ENCODE peak calls at places on chromosomes 11 and 22, in six cellular contexts. X, Q, D, U, K and E are unnamed samples.

GRCh38 chr11:83537131-83537610 is 251.0 kb upstream of the CCDC90B start:
- DNase-seq in K (no peak), D (no peak), X (no peak), Q (no peak), U (no peak), E (no peak)

GRCh38 chr11:16184588-16184987 is 171.8 kb downstream of the SOX6 start:
- DNase-seq in Q (no peak), X (peak), D (no peak), K (peak), U (no peak), E (no peak)

GRCh38 chr22:40054486-40054885 is 59.7 kb downstream of the FAM83F start:
- DNase-seq in U (no peak), X (no peak), K (no peak), D (no peak), Q (no peak), E (no peak)

GRCh38 chr11:97019305-97019704 is 629.5 kb downstream of the JRKL start:
- DNase-seq in U (no peak), X (no peak), D (no peak), Q (no peak), K (no peak), E (no peak)

GRCh38 chr11:60838132-60838531 is 3.8 kb upstream of the CCDC86 start:
- DNase-seq in Q (peak), D (peak), X (no peak), K (peak), U (peak), E (peak)

GRCh38 chr11:65553301-65554001 is 4.7 kb downstream of the LTBP3 start:
- DNase-seq in D (peak), K (no peak), X (no peak), U (peak), Q (no peak), E (peak)

GRCh38 chr11:130519128-130519932 is 70.9 kb downstream of the ADAMTS15 start:
- DNase-seq in D (no peak), K (no peak), U (no peak), Q (no peak), X (no peak), E (no peak)

GRCh38 chr22:44920183-44920582 is 89.6 kb downstream of the PHF21B start:
- DNase-seq in D (no peak), K (no peak), X (no peak), U (no peak), Q (no peak), E (no peak)

GRCh38 chr11:18368236-18368635 is 26.1 kb upstream of the LDHA start:
- DNase-seq in Q (no peak), X (peak), U (no peak), D (no peak), K (peak), E (no peak)

GRCh38 chr11:131759140-131759539 is 388.7 kb downstream of the NTM start:
- DNase-seq in U (no peak), D (no peak), K (no peak), X (no peak), Q (no peak), E (no peak)

GRCh38 chr11:32983506-32983905 is 32.2 kb upstream of the DEPDC7 start:
- DNase-seq in X (no peak), D (no peak), Q (no peak), K (no peak), U (no peak), E (no peak)

GRCh38 chr11:65547446-65548125 is 10.6 kb downstream of the LTBP3 start:
- DNase-seq in X (no peak), U (no peak), D (no peak), K (no peak), Q (no peak), E (no peak)

GRCh38 chr22:38696606-38697005 is 4.1 kb downstream of the JOSD1 start:
- DNase-seq in X (peak), D (no peak), K (peak), Q (peak), U (peak), E (no peak)

GRCh38 chr11:74615311-74615710 is 22.9 kb downstream of the POLD3 start:
- DNase-seq in K (no peak), Q (no peak), X (no peak), U (no peak), D (no peak), E (no peak)

GRCh38 chr11:84289381-84289906 is 1003.3 kb upstream of the CCDC90B start:
- DNase-seq in K (peak), X (peak), U (no peak), Q (no peak), D (peak), E (no peak)

GRCh38 chr11:105789579-105789978 is 179.7 kb downstream of the GRIA4 start:
- DNase-seq in K (no peak), X (no peak), U (no peak), Q (no peak), D (no peak), E (no peak)

GRCh38 chr22:39024923-39025322 is 4.0 kb downstream of the APOBEC3D start:
- DNase-seq in X (no peak), K (no peak), D (peak), U (no peak), Q (no peak), E (no peak)

GRCh38 chr11:121936781-121937447 is 179.1 kb downstream of the BLID start:
- DNase-seq in U (no peak), Q (no peak), X (peak), K (peak), D (no peak), E (no peak)

GRCh38 chr11:16895306-16895705 is 118.9 kb downstream of the PLEKHA7 start:
- DNase-seq in X (peak), D (no peak), K (no peak), U (no peak), Q (no peak), E (no peak)

GRCh38 chr11:57597461-57597892 is at the start of gene SERPING1:
- DNase-seq in U (no peak), Q (no peak), X (no peak), D (no peak), K (peak), E (no peak)

GRCh38 chr22:50316114-50317065 is 8.9 kb upstream of the PLXNB2 start:
- DNase-seq in K (no peak), U (no peak), Q (no peak), X (no peak), D (no peak), E (no peak)

GRCh38 chr22:23822101-23822671 is 16.6 kb downstream of the DERL3 start:
- DNase-seq in U (no peak), K (no peak), X (no peak), D (no peak), Q (no peak), E (no peak)

GRCh38 chr11:76277298-76278175 is 71.2 kb upstream of the WNT11 start:
- DNase-seq in X (no peak), D (no peak), K (no peak), Q (no peak), U (no peak), E (peak)

GRCh38 chr22:47132428-47132825 is 370.0 kb downstream of the TBC1D22A start:
- DNase-seq in X (no peak), K (no peak), U (no peak), Q (no peak), D (no peak), E (no peak)

GRCh38 chr22:31160328-31160978 is 471 bp downstream of the RNF185 start:
- DNase-seq in K (peak), D (no peak), X (peak), U (peak), Q (no peak), E (no peak)

GRCh38 chr22:31313366-31314147 is 21.3 kb upstream of the PIK3IP1 start:
- DNase-seq in D (peak), U (peak), Q (peak), K (peak), X (peak), E (peak)

GRCh38 chr11:2268911-2269600 is 1.3 kb downstream of the ASCL2 start:
- DNase-seq in D (no peak), X (peak), U (peak), K (peak), Q (no peak), E (peak)
- TF ChIP-seq EZH2 in D (no peak), X (peak), U (no peak), K (peak), Q (no peak), E (peak)

GRCh38 chr22:29157759-29158535 is 47.7 kb upstream of the EMID1 start:
- DNase-seq in U (peak), D (no peak), K (no peak), X (no peak), Q (peak), E (peak)
- H2AFZ ChIP-seq in U (peak), D (no peak), K (no peak), X (no peak), Q (peak), E (no peak)

GRCh38 chr22:42536166-42536565 is 16.6 kb upstream of the RRP7A start:
- DNase-seq in D (no peak), U (no peak), K (no peak), X (no peak), Q (no peak), E (no peak)
- H3K4me3 ChIP-seq in D (no peak), U (no peak), K (no peak), X (no peak), Q (no peak), E (no peak)

DNA sequence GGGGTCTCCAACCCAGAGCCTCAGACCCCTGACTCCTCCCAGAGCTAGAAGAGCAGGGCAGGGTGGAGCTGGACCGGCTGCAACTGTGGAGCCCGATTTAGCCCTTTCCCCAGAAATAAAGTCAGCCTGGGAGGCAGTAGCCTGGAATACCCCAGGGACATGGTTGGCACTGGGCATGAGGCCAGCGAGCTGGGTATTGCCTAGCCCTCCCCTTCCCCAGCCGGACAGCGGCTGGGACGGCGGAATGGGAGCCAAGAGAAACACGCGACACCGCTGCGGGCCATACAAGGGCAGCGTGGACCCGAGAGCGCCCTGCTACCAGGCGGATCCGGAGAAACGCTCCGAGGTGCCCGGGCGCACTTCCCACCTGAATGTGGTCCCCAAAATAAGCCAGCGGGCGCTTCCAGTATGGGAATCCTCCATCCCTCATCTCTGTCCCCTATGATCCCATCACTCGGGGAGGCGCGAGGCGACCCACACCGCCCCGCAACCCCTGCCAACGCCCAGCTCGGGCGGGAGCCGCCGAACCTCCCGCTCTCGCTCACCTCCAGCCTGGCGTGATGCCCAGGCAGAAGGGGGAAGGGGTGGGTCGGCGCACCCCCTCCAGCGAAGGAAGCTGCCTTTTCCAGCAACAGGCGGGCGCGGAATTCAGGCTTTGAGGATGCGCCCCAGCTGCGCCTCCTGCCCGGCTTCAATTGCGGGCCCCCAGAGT is 757 bp downstream of the MCAM start:
- DNase-seq in D (no peak), K (peak), Q (no peak), U (peak), X (peak), E (peak)
- TF ChIP-seq EZH2 in D (no peak), K (no peak), Q (no peak), U (no peak), X (peak), E (peak)

GRCh38 chr11:117075186-117075585 is 23.0 kb downstream of the SIK3 start:
- DNase-seq in U (no peak), D (no peak), X (peak), Q (no peak), K (peak), E (no peak)
- H2AFZ ChIP-seq in U (no peak), D (no peak), X (no peak), Q (no peak), K (no peak), E (no peak)

GRCh38 chr11:35165416-35166368 is 26.7 kb downstream of the CD44 start:
- DNase-seq in D (peak), K (peak), U (no peak), X (peak), Q (no peak), E (peak)
- H3K4me3 ChIP-seq in D (peak), K (peak), U (no peak), X (no peak), Q (peak), E (no peak)

DNA sequence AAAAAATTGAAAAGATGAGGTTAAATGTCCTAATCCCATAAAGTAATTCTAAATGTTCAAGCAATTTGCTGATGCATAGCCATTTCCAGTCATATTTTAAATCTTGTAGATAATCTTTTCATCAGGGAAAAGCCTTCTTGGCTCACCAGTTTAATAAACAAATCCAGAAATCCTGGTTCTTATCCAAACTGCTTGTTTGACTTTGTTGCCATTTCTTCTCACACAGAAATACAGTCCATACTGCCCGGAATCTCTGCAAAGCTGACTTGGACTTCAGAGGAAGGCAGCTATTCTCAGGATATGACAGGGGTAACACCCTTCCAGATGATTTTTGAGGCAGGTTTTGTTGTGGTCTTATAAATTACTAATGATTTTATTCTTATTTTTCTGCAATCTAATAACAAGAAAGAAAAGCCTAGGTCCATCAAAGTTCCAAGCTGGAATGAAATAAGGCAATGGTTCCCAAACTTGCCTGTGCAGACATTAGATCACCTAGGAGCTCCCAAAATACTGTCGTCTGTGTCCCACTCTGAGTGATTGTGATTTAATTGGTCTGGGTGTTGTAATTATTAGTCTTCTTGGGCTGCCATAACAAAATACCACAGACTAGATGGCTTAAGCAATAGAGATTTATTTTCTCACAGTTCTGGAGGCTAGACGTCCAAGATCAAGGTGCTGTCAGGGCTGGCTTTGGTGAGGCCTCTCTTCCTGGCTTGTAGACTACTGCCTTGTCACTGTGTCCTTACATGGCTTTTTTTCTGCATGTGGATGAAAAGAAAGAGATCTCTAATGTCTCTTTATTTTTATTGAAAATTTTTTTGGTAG is 55.1 kb upstream of the RCE1 start:
- DNase-seq in K (no peak), Q (no peak), U (no peak), D (no peak), X (no peak), E (no peak)
- TF ChIP-seq EZH2 in K (no peak), Q (no peak), U (no peak), D (no peak), X (no peak), E (no peak)

GRCh38 chr11:47551086-47551485 is 1.8 kb downstream of the CELF1 start:
- DNase-seq in K (peak), X (peak), U (no peak), Q (no peak), D (peak), E (peak)

GRCh38 chr11:47553417-47553746 is 450 bp upstream of the CELF1 start:
- DNase-seq in K (peak), Q (no peak), X (no peak), U (no peak), D (no peak), E (no peak)

GRCh38 chr11:47552581-47553416 is at the start of gene CELF1:
- DNase-seq in K (peak), U (peak), D (peak), X (peak), Q (peak), E (peak)

GRCh38 chr11:47550288-47551052 is 2.5 kb downstream of the CELF1 start:
- DNase-seq in D (no peak), U (no peak), K (peak), X (no peak), Q (no peak), E (no peak)

DNA sequence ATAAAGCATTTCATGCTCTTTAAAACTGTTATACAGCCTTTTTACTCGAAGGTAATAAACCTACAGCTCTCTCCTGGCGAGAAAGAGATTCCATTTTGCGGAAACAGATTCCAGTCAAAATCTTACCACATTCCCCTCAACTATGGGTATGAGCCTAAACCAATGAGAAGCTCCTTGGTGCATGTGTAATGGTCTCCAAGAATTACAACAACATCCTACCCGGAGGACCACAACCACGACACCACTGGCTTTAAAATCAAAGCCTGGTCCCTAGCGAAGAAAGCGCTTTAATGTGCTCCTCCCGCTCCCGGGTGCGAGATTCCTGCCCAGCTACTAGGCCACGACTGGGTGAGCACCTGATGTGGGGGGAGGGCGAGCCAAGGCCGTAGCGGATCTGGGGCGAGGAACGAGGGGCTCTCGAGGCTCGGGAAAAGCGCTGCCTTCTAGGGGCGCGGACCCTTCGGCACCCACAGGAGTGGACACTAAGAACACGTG is 799 bp downstream of the CELF1 start:
- DNase-seq in Q (no peak), D (peak), K (peak), X (peak), U (no peak), E (peak)
- H2AFZ ChIP-seq in Q (no peak), D (peak), K (peak), X (peak), U (peak), E (no peak)

DNA sequence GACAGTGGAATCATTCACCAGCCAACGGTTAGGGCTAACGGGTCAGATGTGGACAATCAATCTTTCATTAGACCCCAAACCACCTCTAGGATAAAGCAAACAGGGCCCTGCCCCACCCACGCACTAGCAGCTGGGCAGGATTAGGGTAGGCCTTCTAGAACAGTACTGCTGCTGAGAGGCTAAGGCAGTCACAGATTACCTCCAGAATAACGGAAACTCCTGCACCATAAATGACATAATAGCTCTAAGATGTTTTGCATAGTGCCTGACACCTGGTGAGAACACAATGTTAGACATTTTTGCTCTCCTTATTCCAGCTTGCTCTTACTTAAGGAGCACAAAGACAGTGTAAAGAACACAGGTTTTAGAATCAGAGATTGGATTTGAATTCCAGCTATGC is 1.8 kb downstream of the SYTL2 start:
- DNase-seq in D (no peak), K (no peak), U (no peak), Q (no peak), X (no peak), E (no peak)
- H3K4me3 ChIP-seq in D (no peak), K (no peak), U (no peak), Q (no peak), X (peak), E (no peak)